ENCODE peak calls at places on chromosomes 7 and 10, in six cellular contexts. One of them, this sample, is unnamed.

GRCh38 chr10:110901954-110902819 is 16.8 kb downstream of the BBIP1 start:
- DNase-seq in T-helper 2 cell: no peak
- DNase-seq in midbrain: no peak
- DNase-seq in endothelial cell: no peak
- DNase-seq in GM12865: no peak
- DNase-seq in effector CD4-positive, alpha-beta T cell: no peak
- DNase-seq in this sample: peak

GRCh38 chr10:72979709-72980108 is 25.1 kb upstream of the PLA2G12B start:
- DNase-seq in effector CD4-positive, alpha-beta T cell: no peak
- DNase-seq in midbrain: no peak
- DNase-seq in endothelial cell: no peak
- DNase-seq in T-helper 2 cell: no peak
- DNase-seq in GM12865: no peak
- DNase-seq in this sample: no peak

GRCh38 chr7:48962821-48963505 is 38.6 kb downstream of the CDC14C start:
- DNase-seq in midbrain: no peak
- DNase-seq in T-helper 2 cell: no peak
- DNase-seq in effector CD4-positive, alpha-beta T cell: no peak
- DNase-seq in endothelial cell: no peak
- DNase-seq in GM12865: no peak
- DNase-seq in this sample: no peak

GRCh38 chr7:12475362-12476063 is 71.8 kb upstream of the VWDE start:
- DNase-seq in effector CD4-positive, alpha-beta T cell: no peak
- DNase-seq in T-helper 2 cell: no peak
- DNase-seq in midbrain: no peak
- DNase-seq in GM12865: no peak
- DNase-seq in endothelial cell: no peak
- DNase-seq in this sample: peak

GRCh38 chr7:33075818-33076483 is 13.4 kb upstream of the NT5C3A start:
- DNase-seq in endothelial cell: no peak
- DNase-seq in GM12865: no peak
- DNase-seq in midbrain: no peak
- DNase-seq in effector CD4-positive, alpha-beta T cell: no peak
- DNase-seq in T-helper 2 cell: no peak
- DNase-seq in this sample: no peak

GRCh38 chr7:103447073-103447960 is 1.3 kb upstream of the SLC26A5 start:
- DNase-seq in T-helper 2 cell: no peak
- DNase-seq in endothelial cell: peak
- DNase-seq in midbrain: peak
- DNase-seq in effector CD4-positive, alpha-beta T cell: no peak
- DNase-seq in GM12865: peak
- DNase-seq in this sample: peak

GRCh38 chr10:101766306-101766705 is 9.6 kb downstream of the FGF8 start:
- DNase-seq in endothelial cell: no peak
- DNase-seq in GM12865: no peak
- DNase-seq in effector CD4-positive, alpha-beta T cell: no peak
- DNase-seq in midbrain: no peak
- DNase-seq in T-helper 2 cell: no peak
- DNase-seq in this sample: no peak

GRCh38 chr10:89502556-89502955 is 32.8 kb downstream of the SLC16A12 start:
- DNase-seq in GM12865: no peak
- DNase-seq in T-helper 2 cell: no peak
- DNase-seq in endothelial cell: no peak
- DNase-seq in midbrain: no peak
- DNase-seq in effector CD4-positive, alpha-beta T cell: no peak
- DNase-seq in this sample: peak

GRCh38 chr7:32892521-32893224 is 1.1 kb upstream of the KBTBD2 start:
- DNase-seq in midbrain: peak
- DNase-seq in GM12865: peak
- DNase-seq in T-helper 2 cell: peak
- DNase-seq in endothelial cell: peak
- DNase-seq in effector CD4-positive, alpha-beta T cell: peak
- DNase-seq in this sample: peak

GRCh38 chr10:100713049-100713858 is 32.1 kb upstream of the PAX2 start:
- DNase-seq in T-helper 2 cell: no peak
- DNase-seq in midbrain: no peak
- DNase-seq in GM12865: no peak
- DNase-seq in effector CD4-positive, alpha-beta T cell: no peak
- DNase-seq in endothelial cell: no peak
- DNase-seq in this sample: no peak

GRCh38 chr7:155962191-155962967 is 150.1 kb upstream of the SHH start:
- DNase-seq in endothelial cell: no peak
- DNase-seq in GM12865: peak
- DNase-seq in midbrain: no peak
- DNase-seq in T-helper 2 cell: no peak
- DNase-seq in effector CD4-positive, alpha-beta T cell: no peak
- DNase-seq in this sample: no peak

GRCh38 chr10:95278061-95278988 is 12.5 kb downstream of the PDLIM1 start:
- DNase-seq in midbrain: no peak
- DNase-seq in T-helper 2 cell: no peak
- DNase-seq in GM12865: no peak
- DNase-seq in effector CD4-positive, alpha-beta T cell: no peak
- DNase-seq in endothelial cell: no peak
- DNase-seq in this sample: peak

GRCh38 chr7:130926021-130926691 is 192.1 kb upstream of the KLF14 start:
- DNase-seq in GM12865: no peak
- DNase-seq in T-helper 2 cell: no peak
- DNase-seq in midbrain: no peak
- DNase-seq in effector CD4-positive, alpha-beta T cell: no peak
- DNase-seq in endothelial cell: no peak
- DNase-seq in this sample: no peak

GRCh38 chr7:12549106-12549505 is 21.4 kb upstream of the SCIN start:
- DNase-seq in midbrain: no peak
- DNase-seq in endothelial cell: no peak
- DNase-seq in GM12865: no peak
- DNase-seq in effector CD4-positive, alpha-beta T cell: no peak
- DNase-seq in T-helper 2 cell: no peak
- DNase-seq in this sample: peak

GRCh38 chr7:107874605-107875446 is 16.2 kb upstream of the DLD start:
- DNase-seq in midbrain: peak
- DNase-seq in GM12865: peak
- DNase-seq in T-helper 2 cell: no peak
- DNase-seq in effector CD4-positive, alpha-beta T cell: peak
- DNase-seq in endothelial cell: peak
- DNase-seq in this sample: peak

GRCh38 chr10:55631071-55631654 is 729.9 kb downstream of the ZWINT start:
- DNase-seq in endothelial cell: peak
- DNase-seq in T-helper 2 cell: no peak
- DNase-seq in midbrain: peak
- DNase-seq in effector CD4-positive, alpha-beta T cell: no peak
- DNase-seq in GM12865: no peak
- DNase-seq in this sample: no peak

GRCh38 chr7:55534262-55534915 is 37.9 kb downstream of the VOPP1 start:
- DNase-seq in midbrain: peak
- DNase-seq in GM12865: peak
- DNase-seq in T-helper 2 cell: no peak
- DNase-seq in effector CD4-positive, alpha-beta T cell: peak
- DNase-seq in endothelial cell: no peak
- DNase-seq in this sample: peak

GRCh38 chr10:6494934-6495592 is 85.0 kb downstream of the PRKCQ start:
- DNase-seq in effector CD4-positive, alpha-beta T cell: peak
- DNase-seq in endothelial cell: no peak
- DNase-seq in midbrain: no peak
- DNase-seq in GM12865: no peak
- DNase-seq in T-helper 2 cell: no peak
- DNase-seq in this sample: no peak

GRCh38 chr10:89327803-89328441 is at the start of gene IFIT3:
- DNase-seq in effector CD4-positive, alpha-beta T cell: no peak
- DNase-seq in midbrain: peak
- DNase-seq in T-helper 2 cell: no peak
- DNase-seq in endothelial cell: peak
- DNase-seq in GM12865: peak
- DNase-seq in this sample: peak

GRCh38 chr7:127791790-127792189 is 139.8 kb downstream of the SND1 start:
- DNase-seq in endothelial cell: no peak
- DNase-seq in midbrain: no peak
- DNase-seq in T-helper 2 cell: no peak
- DNase-seq in GM12865: no peak
- DNase-seq in effector CD4-positive, alpha-beta T cell: no peak
- DNase-seq in this sample: no peak

GRCh38 chr10:67925449-67926005 is 41.1 kb downstream of the SIRT1 start:
- DNase-seq in T-helper 2 cell: no peak
- DNase-seq in midbrain: no peak
- DNase-seq in GM12865: no peak
- DNase-seq in endothelial cell: no peak
- DNase-seq in effector CD4-positive, alpha-beta T cell: no peak
- DNase-seq in this sample: peak

This sample was measured in fibroblast of gingiva.